ENCODE peak calls at places on chromosomes 12 and 14, in nine cellular contexts. F is D341Med; O is myocyte; S is left ventricle myocardium inferior; N is stimulated activated CD4-positive, alpha-beta T cell treated with anti-CD3 and anti-CD28 coated beads, Interleukin-12 subunit alpha, Interleukin-12 subunit beta, amount 100 ng/mL, for 48 hours; V is occipital lobe; K is posterior vena cava; B is GM12865; A is neural crest cell. Y is an unnamed sample.
A peak's percentile ranks its signal among the peaks of the same experiment; 100 is the strongest.

GRCh38 chr12:95980437-95980836 is 15.7 kb downstream of the HAL start:
- DNase-seq in F (no peak), O (no peak), S (no peak), N (no peak), V (no peak), K (no peak), B (no peak), A (no peak), Y (no peak)

GRCh38 chr14:37597538-37598084 is 2.2 kb downstream of the TTC6 start:
- DNase-seq in F (no peak), O (no peak), S (no peak), N (no peak), V (no peak), K (no peak), B (no peak), A (no peak), Y (no peak)

GRCh38 chr12:116459501-116459900 is 99.7 kb upstream of the MAP1LC3B2 start:
- DNase-seq in F (no peak), O (no peak), S (no peak), N (no peak), V (no peak), K (peak; percentile 36), B (no peak), A (no peak), Y (no peak)

GRCh38 chr12:54394281-54394719 is 9.8 kb upstream of the ZNF385A start:
- DNase-seq in F (peak; percentile 67), O (peak; percentile 70), S (no peak), N (no peak), V (peak; percentile 31), K (no peak), B (peak; percentile 55), A (peak; percentile 60), Y (peak; percentile 89)

GRCh38 chr12:51972849-51973273 is 21.4 kb downstream of the ACVR1B start:
- DNase-seq in F (no peak), O (no peak), S (peak; percentile 46), N (peak; percentile 49), V (peak; percentile 32), K (peak; percentile 86), B (no peak), A (no peak), Y (no peak)

GRCh38 chr12:11754256-11754655 is 104.8 kb downstream of the ETV6 start:
- DNase-seq in F (no peak), O (no peak), S (no peak), N (no peak), V (no peak), K (no peak), B (no peak), A (no peak), Y (no peak)

GRCh38 chr12:104136577-104136976 is 1.4 kb downstream of the NFYB start:
- DNase-seq in F (no peak), O (no peak), S (no peak), N (no peak), V (no peak), K (no peak), B (no peak), A (no peak), Y (peak; percentile 7)

GRCh38 chr12:754238-754816 is 1.9 kb downstream of the WNK1 start:
- DNase-seq in F (no peak), O (peak; percentile 22), S (no peak), N (no peak), V (no peak), K (no peak), B (peak; percentile 7), A (no peak), Y (no peak)

GRCh38 chr14:101193126-101193844 is 289.8 kb upstream of the RTL1 start:
- DNase-seq in F (peak; percentile 16), O (no peak), S (no peak), N (no peak), V (no peak), K (peak; percentile 71), B (no peak), A (no peak), Y (no peak)

GRCh38 chr14:78448483-78449094 is 278.4 kb downstream of the NRXN3 start:
- DNase-seq in F (peak; percentile 80), O (peak; percentile 34), S (no peak), N (peak; percentile 4), V (peak; percentile 14), K (no peak), B (peak; percentile 74), A (peak; percentile 69), Y (peak; percentile 71)

GRCh38 chr12:6821271-6821673 is 349 bp upstream of the GPR162 start:
- DNase-seq in F (peak; percentile 74), O (peak; percentile 73), S (peak; percentile 80), N (no peak), V (peak; percentile 85), K (peak; percentile 91), B (no peak), A (no peak), Y (peak; percentile 70)

GRCh38 chr14:52111583-52111982 is 42.7 kb upstream of the NID2 start:
- DNase-seq in F (no peak), O (no peak), S (no peak), N (no peak), V (no peak), K (no peak), B (no peak), A (no peak), Y (no peak)

GRCh38 chr12:63904653-63905052 is 60.2 kb downstream of the SRGAP1 start:
- DNase-seq in F (no peak), O (no peak), S (no peak), N (no peak), V (no peak), K (no peak), B (no peak), A (no peak), Y (no peak)

GRCh38 chr14:61430066-61430757 is 108.8 kb downstream of the PRKCH start:
- DNase-seq in F (no peak), O (no peak), S (no peak), N (no peak), V (no peak), K (no peak), B (no peak), A (no peak), Y (no peak)

GRCh38 chr12:130459916-130460315 is 122.2 kb downstream of the PIWIL1 start:
- DNase-seq in F (no peak), O (no peak), S (no peak), N (no peak), V (no peak), K (no peak), B (no peak), A (no peak), Y (no peak)